ENCODE peak calls at places on chromosomes 1 and 21, in five cellular contexts. Z is SK-N-SH, M is PC-3, F is neural progenitor cell, K is IMR-90. Q is an unnamed sample.

GRCh38 chr1:43042773-43043470 is 84.3 kb upstream of the SLC2A1 start:
- DNase-seq in Z (no peak), M (no peak), F (no peak), K (no peak), Q (no peak)

GRCh38 chr1:184041731-184042130 is 4.2 kb upstream of the COLGALT2 start:
- DNase-seq in Z (no peak), M (no peak), F (no peak), K (peak; percentile 73), Q (no peak)

GRCh38 chr1:115082949-115083348 is 6.4 kb downstream of the TSPAN2 start:
- DNase-seq in Z (no peak), M (no peak), F (no peak), K (no peak), Q (no peak)

GRCh38 chr1:21586926-21587601 is 77.8 kb downstream of the ALPL start:
- DNase-seq in Z (peak; percentile 80), M (peak; percentile 76), F (peak; percentile 34), K (peak; percentile 91), Q (peak; percentile 88)

GRCh38 chr1:73943270-73943669 is 254.7 kb downstream of the LRRIQ3 start:
- DNase-seq in Z (no peak), M (peak; percentile 3), F (peak; percentile 23), K (no peak), Q (peak; percentile 3)

GRCh38 chr21:46385846-46386725 is 62.1 kb downstream of the PCNT start:
- DNase-seq in Z (peak; percentile 89), M (no peak), F (no peak), K (no peak), Q (no peak)

GRCh38 chr1:181062800-181063428 is 25.6 kb upstream of the IER5 start:
- DNase-seq in Z (no peak), M (no peak), F (no peak), K (peak; percentile 66), Q (no peak)

GRCh38 chr1:63835075-63835633 is 61.3 kb downstream of the ROR1 start:
- DNase-seq in Z (no peak), M (peak; percentile 85), F (no peak), K (peak; percentile 41), Q (no peak)

GRCh38 chr21:29423051-29423450 is 124.3 kb downstream of the BACH1 start:
- DNase-seq in Z (no peak), M (no peak), F (no peak), K (no peak), Q (peak; percentile 28)

GRCh38 chr1:159441360-159441759 is 1.8 kb downstream of the OR10J1 start:
- DNase-seq in Z (no peak), M (no peak), F (no peak), K (no peak), Q (no peak)
- H2AFZ ChIP-seq in Z (no peak overlapping the region), M (no peak overlapping the region), F (no peak overlapping the region), K (no peak overlapping the region), Q (no peak overlapping the region)

DNA sequence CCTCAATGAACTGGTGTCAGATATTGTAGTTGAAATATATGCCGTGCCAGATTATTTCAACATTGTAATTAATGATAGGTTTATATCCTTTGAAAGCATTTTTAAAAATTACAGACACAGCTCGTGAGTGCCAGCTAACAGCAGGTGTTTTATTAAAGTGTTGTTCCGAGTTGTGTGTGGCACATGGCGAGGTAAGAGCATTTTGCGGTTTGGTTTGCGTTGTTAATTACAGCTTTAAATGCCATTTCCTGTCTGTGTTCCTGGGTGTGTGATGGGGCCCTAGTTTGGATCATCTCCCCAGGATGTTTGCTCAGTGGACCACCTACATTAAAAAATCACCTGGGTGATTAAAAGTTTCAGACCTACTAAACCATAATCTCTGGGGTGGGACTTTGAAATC is 97.4 kb downstream of the PRDM2 start:
- DNase-seq in Z (no peak), M (no peak), F (no peak), K (no peak), Q (no peak)
- H3K27ac ChIP-seq in Z (no peak overlapping the region), M (no peak overlapping the region), F (no peak overlapping the region), K (no peak overlapping the region), Q (no peak overlapping the region)

GRCh38 chr1:244841274-244841927 is 5.9 kb downstream of the COX20 start:
- DNase-seq in Z (no peak), M (no peak), F (no peak), K (no peak), Q (no peak)

GRCh38 chr1:244840219-244840794 is 4.8 kb downstream of the COX20 start:
- DNase-seq in Z (no peak), M (no peak), F (no peak), K (peak; percentile 8), Q (no peak)

GRCh38 chr1:244846653-244847052 is 11.2 kb downstream of the COX20 start:
- DNase-seq in Z (no peak), M (no peak), F (no peak), K (no peak), Q (no peak)

GRCh38 chr1:244843148-244843978 is 7.9 kb downstream of the COX20 start:
- DNase-seq in Z (no peak), M (no peak), F (no peak), K (peak; percentile 42), Q (no peak)

DNA sequence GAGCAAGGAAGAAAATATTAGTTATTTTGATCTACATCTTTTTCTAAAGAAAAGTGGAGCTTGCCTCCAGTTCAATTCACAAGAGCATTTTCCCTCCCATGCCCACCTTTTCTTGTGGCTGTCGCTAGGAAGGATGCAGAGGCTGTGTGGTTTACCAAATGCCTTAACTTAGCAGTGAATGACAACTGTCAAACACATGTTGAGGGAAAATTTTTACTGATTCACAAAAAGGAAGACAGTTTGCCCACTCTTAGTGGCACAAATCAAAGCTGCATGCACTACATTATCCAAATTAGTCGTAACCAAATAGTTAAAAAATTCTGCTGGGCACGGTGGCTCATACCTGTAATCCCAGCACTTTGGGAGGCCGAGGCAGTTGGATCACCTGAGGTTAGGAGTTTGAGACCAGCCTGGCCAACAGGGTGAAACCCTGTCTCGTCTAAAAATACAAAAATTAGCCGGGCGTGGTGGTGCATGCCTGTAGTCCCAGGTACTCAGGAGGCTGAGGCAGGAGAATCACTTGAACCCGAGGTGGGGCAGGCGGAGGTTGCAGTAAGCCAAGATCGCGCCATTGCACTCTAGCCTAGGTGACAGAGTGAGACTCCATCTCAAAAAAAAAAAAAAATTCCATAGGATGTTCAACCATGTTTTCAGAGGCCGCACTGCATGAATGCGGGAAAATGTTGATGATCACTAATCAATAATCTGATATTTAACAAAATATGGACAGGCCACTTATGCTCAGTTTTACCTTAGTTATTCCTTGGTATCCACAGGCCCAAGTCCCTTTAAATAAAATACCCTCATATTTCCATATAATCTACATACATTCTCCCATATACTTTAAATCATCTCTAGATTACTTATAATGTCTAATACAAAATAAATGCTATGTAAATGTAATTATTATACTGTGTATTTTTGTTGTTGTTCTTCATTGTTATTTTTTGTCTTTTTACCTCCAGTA is 9.0 kb downstream of the COX20 start:
- DNase-seq in Z (no peak), M (no peak), F (no peak), K (no peak), Q (no peak)
- H3K4me2 ChIP-seq in Z (no peak overlapping the region), M (no peak overlapping the region), F (no peak overlapping the region), K (peak overlapping the region; percentile 57), Q (no peak overlapping the region)

GRCh38 chr1:40659649-40659947 is 5.9 kb downstream of the RIMS3 start:
- DNase-seq in Z (no peak), M (no peak), F (no peak), K (no peak), Q (no peak)

GRCh38 chr1:40661678-40662077 is 3.8 kb downstream of the RIMS3 start:
- DNase-seq in Z (no peak), M (no peak), F (no peak), K (no peak), Q (no peak)

GRCh38 chr1:40657046-40657445 is 8.4 kb downstream of the RIMS3 start:
- DNase-seq in Z (no peak), M (no peak), F (no peak), K (no peak), Q (no peak)

GRCh38 chr1:40662151-40662550 is 3.3 kb downstream of the RIMS3 start:
- DNase-seq in Z (no peak), M (no peak), F (no peak), K (no peak), Q (no peak)

DNA sequence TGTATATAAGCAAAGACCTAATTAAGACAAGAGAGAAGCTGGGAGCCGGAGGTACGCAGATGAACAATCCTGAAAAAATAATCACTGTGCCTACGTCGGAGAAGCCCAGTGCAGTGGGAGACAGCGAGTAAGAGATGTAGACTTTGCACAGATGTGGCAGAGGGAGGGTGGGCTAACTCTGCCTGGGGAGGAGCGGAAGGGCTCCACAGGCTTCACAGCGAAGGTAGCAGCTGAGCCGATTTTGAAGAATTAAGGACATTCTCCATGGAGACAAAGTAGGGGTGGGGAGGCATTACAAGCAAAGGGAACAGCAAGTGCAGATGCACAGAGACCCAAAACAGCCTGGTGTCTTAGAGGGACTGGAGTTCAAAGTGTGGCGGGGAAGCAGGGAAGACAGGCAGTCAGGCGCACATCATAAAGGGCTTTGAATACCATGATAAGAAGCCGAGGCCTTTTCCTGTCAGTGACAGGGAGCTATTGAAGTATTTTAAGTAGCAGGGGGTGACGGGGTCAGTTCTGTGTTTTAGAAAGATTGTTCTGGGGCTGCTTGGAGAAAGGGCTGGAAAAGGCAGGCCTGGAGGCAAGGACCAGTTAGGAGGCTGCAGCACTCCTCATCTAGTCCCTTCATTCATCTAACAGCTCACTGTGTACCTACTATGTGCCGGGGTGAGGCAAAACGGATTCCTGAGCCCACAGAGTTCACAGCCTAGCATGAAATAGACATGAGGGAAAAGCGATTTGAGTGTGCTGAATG is 6.4 kb downstream of the RIMS3 start:
- DNase-seq in Z (no peak), M (no peak), F (no peak), K (no peak), Q (no peak)
- H2AFZ ChIP-seq in Z (no peak overlapping the region), M (no peak overlapping the region), F (no peak overlapping the region), K (no peak overlapping the region), Q (no peak overlapping the region)

GRCh38 chr1:171343727-171344472 is 29.9 kb downstream of the FMO4 start:
- DNase-seq in Z (no peak), M (no peak), F (no peak), K (no peak), Q (no peak)
- H3K27ac ChIP-seq in Z (no peak overlapping the region), M (no peak overlapping the region), F (no peak overlapping the region), K (no peak overlapping the region), Q (no peak overlapping the region)

Q was measured in hepatocyte.